ENCODE peak calls at places on chromosome 15, in ten cellular contexts. F is stimulated activated CD8-positive, alpha-beta memory T cell treated with anti-CD3 and anti-CD28 coated beads, Interleukin-4, amount 100 ng/mL, for 4 hours; B is tibial nerve; C is EH; M is cardiac muscle cell; A is H9; U is NCI-H2081 treated with DMSO at 0.1 percent for 48 hours; L is adrenal gland; D is kidney tubule cell; R is BE2C. Z is an unnamed sample.
A peak's percentile ranks its signal among the peaks of the same experiment; 100 is the strongest.

GRCh38 chr15:56249080-56249479 is 5.4 kb upstream of the RFX7 start:
- DNase-seq in D (peak; percentile 66), L (peak; percentile 29), A (peak; percentile 49), U (no peak), R (peak; percentile 19), M (peak; percentile 70), B (no peak), C (peak; percentile 57), F (no peak), Z (peak; percentile 26)

GRCh38 chr15:68192117-68192516 is 13.0 kb downstream of the CALML4 start:
- DNase-seq in F (no peak), D (no peak), L (no peak), M (no peak), R (no peak), C (no peak), U (no peak), A (no peak), B (no peak), Z (no peak)

GRCh38 chr15:58497036-58497785 is 65.4 kb downstream of the LIPC start:
- DNase-seq in U (no peak), M (no peak), A (no peak), B (no peak), R (no peak), L (no peak), D (no peak), F (no peak), C (no peak), Z (no peak)

GRCh38 chr15:38247336-38247735 is 5.3 kb upstream of the SPRED1 start:
- DNase-seq in U (no peak), C (peak; percentile 16), M (no peak), L (no peak), F (no peak), A (no peak), D (no peak), R (no peak), B (no peak), Z (no peak)

GRCh38 chr15:31324739-31325431 is 1.8 kb upstream of the KLF13 start:
- DNase-seq in B (no peak), A (no peak), D (no peak), M (no peak), U (no peak), F (no peak), L (no peak), R (no peak), C (no peak), Z (no peak)

GRCh38 chr15:95300958-95301357 is 1029.5 kb upstream of the NR2F2 start:
- DNase-seq in A (no peak), C (peak; percentile 82), L (no peak), U (no peak), R (no peak), D (no peak), F (no peak), B (no peak), M (no peak), Z (no peak)

GRCh38 chr15:88401972-88402656 is 65.1 kb downstream of the MRPL46 start:
- DNase-seq in U (no peak), D (no peak), A (no peak), C (no peak), M (peak; percentile 47), R (peak; percentile 75), L (no peak), F (no peak), B (no peak), Z (peak; percentile 33)

GRCh38 chr15:36612063-36612788 is 32.8 kb downstream of the CDIN1 start:
- DNase-seq in A (no peak), B (no peak), L (no peak), M (peak; percentile 15), D (peak; percentile 77), R (no peak), F (no peak), C (peak; percentile 97), U (no peak), Z (no peak)

GRCh38 chr15:91508633-91509032 is 344.9 kb upstream of the SLCO3A1 start:
- DNase-seq in R (no peak), A (no peak), L (no peak), F (no peak), D (no peak), C (peak; percentile 64), B (no peak), M (no peak), U (no peak), Z (no peak)

GRCh38 chr15:59376735-59377134 is 4.1 kb upstream of the MYO1E start:
- DNase-seq in B (no peak), U (no peak), F (no peak), L (no peak), R (no peak), C (peak; percentile 44), A (no peak), M (no peak), D (peak; percentile 36), Z (no peak)

GRCh38 chr15:85792872-85793621 is 1.7 kb downstream of the KLHL25 start:
- DNase-seq in R (no peak), U (no peak), D (no peak), C (peak; percentile 40), F (no peak), L (no peak), B (no peak), M (no peak), A (no peak), Z (no peak)

GRCh38 chr15:95684693-95685115 is 645.8 kb upstream of the NR2F2 start:
- DNase-seq in A (no peak), C (peak; percentile 80), F (no peak), L (peak; percentile 25), R (no peak), M (no peak), U (no peak), D (peak; percentile 91), B (no peak), Z (no peak)

GRCh38 chr15:64017591-64018163 is 28.6 kb downstream of the DAPK2 start:
- DNase-seq in L (no peak), B (no peak), F (no peak), R (no peak), D (no peak), U (no peak), M (no peak), A (no peak), C (peak; percentile 47), Z (no peak)

GRCh38 chr15:56741541-56741940 is 8.2 kb upstream of the ZNF280D start:
- DNase-seq in M (no peak), A (no peak), B (no peak), D (no peak), C (no peak), F (no peak), U (no peak), L (no peak), R (no peak), Z (no peak)

GRCh38 chr15:31255732-31256384 is 70.8 kb upstream of the KLF13 start:
- DNase-seq in D (no peak), B (no peak), A (no peak), C (no peak), L (no peak), R (no peak), U (no peak), M (no peak), F (no peak), Z (no peak)

GRCh38 chr15:100330629-100331215 is 11.1 kb downstream of the ADAMTS17 start:
- DNase-seq in L (no peak), F (no peak), M (no peak), D (no peak), R (no peak), A (peak; percentile 15), U (no peak), C (no peak), B (no peak), Z (no peak)

GRCh38 chr15:66006986-66007385 is 137.7 kb downstream of the RAB11A start:
- DNase-seq in A (no peak), U (no peak), C (no peak), L (no peak), R (no peak), B (no peak), D (peak; percentile 90), F (no peak), M (no peak), Z (no peak)

Z was measured in iPS-NIHi11.